ENCODE peak calls at places on chromosomes 12 and 14, in five cellular contexts. N, M, P, F and A are unnamed samples.

GRCh38 chr14:55411426-55412389 is at the start of gene ATG14:
- DNase-seq in N (peak; percentile 91), F (peak; percentile 50), M (peak; percentile 88), P (peak; percentile 46), A (peak; percentile 50)

GRCh38 chr12:109678732-109679131 is 34.9 kb upstream of the FAM222A start:
- DNase-seq in N (no peak), M (no peak), P (no peak), F (no peak), A (no peak)

GRCh38 chr12:109258607-109259544 is 50.2 kb downstream of the FOXN4 start:
- DNase-seq in F (no peak), P (no peak), N (no peak), M (no peak), A (no peak)

GRCh38 chr12:34208331-34209258 is 186.3 kb downstream of the ALG10 start:
- DNase-seq in M (no peak), F (no peak), P (no peak), N (no peak), A (no peak)

GRCh38 chr12:98446716-98447115 is 68.7 kb upstream of the TMPO start:
- DNase-seq in M (no peak), N (no peak), P (no peak), F (no peak), A (no peak)

GRCh38 chr14:60565211-60565610 is 56.3 kb downstream of the SIX6 start:
- DNase-seq in F (no peak), P (peak; percentile 23), N (no peak), M (no peak), A (no peak)

GRCh38 chr14:65032319-65032718 is 45.6 kb downstream of the FNTB start:
- DNase-seq in P (no peak), M (peak; percentile 73), F (no peak), N (peak; percentile 40), A (no peak)

GRCh38 chr14:23352506-23353432 is at the start of gene SLC22A17:
- DNase-seq in F (peak; percentile 28), N (peak; percentile 85), P (peak; percentile 81), M (peak; percentile 52), A (peak; percentile 61)

GRCh38 chr14:59321184-59321952 is 132.9 kb downstream of the DAAM1 start:
- DNase-seq in N (no peak), F (no peak), M (no peak), P (no peak), A (no peak)

GRCh38 chr14:83548061-83548839 is 1981.7 kb upstream of the FLRT2 start:
- DNase-seq in F (no peak), M (no peak), P (peak; percentile 23), N (no peak), A (no peak)

GRCh38 chr14:68250950-68251765 is 431.6 kb downstream of the RAD51B start:
- DNase-seq in F (no peak), P (no peak), N (no peak), M (no peak), A (no peak)

GRCh38 chr14:72892103-72892878 is 1.6 kb downstream of the DPF3 start:
- DNase-seq in P (no peak), N (no peak), F (no peak), M (no peak), A (no peak)

GRCh38 chr14:75917322-75918251 is 64.2 kb downstream of the TGFB3 start:
- DNase-seq in P (no peak), F (no peak), N (no peak), M (no peak), A (no peak)

GRCh38 chr14:22905627-22906026 is 13.3 kb downstream of the RBM23 start:
- DNase-seq in M (no peak), N (no peak), F (no peak), P (no peak), A (no peak)

GRCh38 chr14:35940291-35940690 is 114.2 kb downstream of the BRMS1L start:
- DNase-seq in F (no peak), N (no peak), M (no peak), P (no peak), A (no peak)

GRCh38 chr12:1841606-1842182 is 21.3 kb downstream of the LRTM2 start:
- DNase-seq in N (no peak), P (no peak), M (no peak), F (no peak), A (no peak)

GRCh38 chr14:29993148-29993547 is 65.5 kb upstream of the PRKD1 start:
- DNase-seq in P (no peak), N (no peak), F (no peak), M (no peak), A (no peak)

GRCh38 chr12:127294651-127295205 is 972.2 kb upstream of the TMEM132C start:
- DNase-seq in P (no peak), M (no peak), N (no peak), F (no peak), A (no peak)

GRCh38 chr14:80212025-80212402 is 710 bp upstream of the DIO2 start:
- DNase-seq in P (peak; percentile 23), N (peak; percentile 10), F (no peak), M (no peak), A (no peak)

GRCh38 chr12:54360717-54361456 is 3.4 kb downstream of the GPR84 start:
- DNase-seq in M (peak; percentile 86), P (no peak), F (no peak), N (peak; percentile 71), A (no peak)

GRCh38 chr12:96197503-96198272 is 3.5 kb downstream of the ELK3 start:
- DNase-seq in N (no peak), M (no peak), F (no peak), P (peak; percentile 74), A (no peak)

GRCh38 chr12:132344181-132344580 is 14.8 kb upstream of the GALNT9 start:
- DNase-seq in N (no peak), F (no peak), M (no peak), P (no peak), A (no peak)

GRCh38 chr14:103540816-103541493 is 12.0 kb downstream of the TRMT61A start:
- DNase-seq in M (no peak), P (no peak), F (no peak), N (no peak), A (no peak)

GRCh38 chr14:103537175-103537990 is 8.4 kb downstream of the TRMT61A start:
- DNase-seq in N (no peak), M (no peak), F (no peak), P (no peak), A (no peak)

GRCh38 chr14:103538291-103539055 is 9.5 kb downstream of the TRMT61A start:
- DNase-seq in F (no peak), P (no peak), N (peak; percentile 61), M (no peak), A (no peak)

GRCh38 chr14:103541494-103541943 is 12.5 kb downstream of the TRMT61A start:
- DNase-seq in P (no peak), M (no peak), N (no peak), F (no peak), A (no peak)

GRCh38 chr14:103539056-103539825 is 10.2 kb downstream of the TRMT61A start:
- DNase-seq in M (no peak), N (no peak), P (no peak), F (no peak), A (no peak)
- H3K27ac ChIP-seq in M (no peak overlapping the region), N (no peak overlapping the region), P (no peak overlapping the region), F (no peak overlapping the region), A (peak overlapping the region; percentile 63)

GRCh38 chr14:94584591-94585280 is 3.5 kb downstream of the SERPINA5 start:
- DNase-seq in N (no peak), P (no peak), M (no peak), F (no peak), A (no peak)
- H3K9me3 ChIP-seq in N (no peaks in the 10 kb centered on the region), P (no peaks in the 10 kb centered on the region), M (no peaks in the 10 kb centered on the region), F (no peaks in the 10 kb centered on the region), A (no peaks in the 10 kb centered on the region)

GRCh38 chr12:25906651-25907340 is 51.7 kb upstream of the RASSF8 start:
- DNase-seq in P (no peak), M (no peak), N (no peak), F (no peak), A (no peak)

GRCh38 chr12:25904442-25904841 is 54.0 kb upstream of the RASSF8 start:
- DNase-seq in F (no peak), N (no peak), P (no peak), M (no peak), A (no peak)

GRCh38 chr12:25903603-25904245 is 54.8 kb upstream of the RASSF8 start:
- DNase-seq in P (no peak), N (no peak), M (no peak), F (no peak), A (no peak)
- H3K27ac ChIP-seq in P (no peak overlapping the region), N (no peak overlapping the region), M (no peak overlapping the region), F (no peak overlapping the region), A (no peak overlapping the region)

GRCh38 chr14:105850853-105851581 is 324.6 kb downstream of the TMEM121 start:
- DNase-seq in F (no peak), N (peak; percentile 1), P (no peak), M (no peak), A (no peak)
- H3K9me3 ChIP-seq in F (no peaks in the 10 kb centered on the region), N (peaks cover 8% of the 10 kb centered on the region), P (peaks cover 83% of the 10 kb centered on the region), M (no peaks in the 10 kb centered on the region), A (no peaks in the 10 kb centered on the region)

GRCh38 chr14:51576112-51576420 is 75.6 kb upstream of the FRMD6 start:
- DNase-seq in M (no peak), N (no peak), P (no peak), F (no peak), A (no peak)

GRCh38 chr14:51574009-51574408 is 77.7 kb upstream of the FRMD6 start:
- DNase-seq in N (no peak), M (no peak), P (no peak), F (no peak), A (no peak)

GRCh38 chr14:51578853-51579252 is 72.9 kb upstream of the FRMD6 start:
- DNase-seq in P (no peak), N (no peak), F (no peak), M (no peak), A (no peak)

GRCh38 chr14:51575225-51576111 is 76.2 kb upstream of the FRMD6 start:
- DNase-seq in F (no peak), M (no peak), N (peak; percentile 7), P (no peak), A (no peak)

DNA sequence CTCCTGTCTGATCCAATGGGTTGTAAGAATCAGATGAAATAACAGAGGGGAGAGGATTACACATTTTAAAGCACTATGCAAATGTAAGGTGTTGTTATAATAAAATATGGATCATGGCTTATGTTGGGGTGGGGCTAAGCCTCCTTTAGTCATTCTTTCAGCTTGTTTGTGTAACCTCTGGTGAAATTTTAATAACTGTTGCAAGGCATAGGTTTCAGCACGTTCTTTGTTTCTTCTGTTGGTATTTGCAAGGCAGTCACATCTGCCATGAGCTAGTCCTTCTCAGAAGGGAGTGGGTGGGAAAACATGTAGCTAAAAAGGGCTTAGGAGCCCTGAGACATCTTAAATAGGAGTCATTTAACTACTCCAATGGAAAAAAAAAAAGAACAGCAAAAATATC is 74.8 kb upstream of the FRMD6 start:
- DNase-seq in N (no peak), M (no peak), P (no peak), F (no peak), A (no peak)
- H3K27ac ChIP-seq in N (no peak overlapping the region), M (no peak overlapping the region), P (no peak overlapping the region), F (no peak overlapping the region), A (no peak overlapping the region)

GRCh38 chr12:38886064-38886463 is 19.3 kb downstream of the CPNE8 start:
- DNase-seq in P (no peak), N (no peak), F (no peak), M (peak; percentile 59), A (peak; percentile 47)

GRCh38 chr12:38887770-38888169 is 17.6 kb downstream of the CPNE8 start:
- DNase-seq in M (no peak), P (no peak), N (no peak), F (no peak), A (no peak)

GRCh38 chr12:38886931-38887330 is 18.5 kb downstream of the CPNE8 start:
- DNase-seq in P (no peak), F (no peak), M (no peak), N (no peak), A (no peak)

GRCh38 chr12:38883629-38884134 is 21.7 kb downstream of the CPNE8 start:
- DNase-seq in M (no peak), N (no peak), P (no peak), F (no peak), A (no peak)

GRCh38 chr12:38884666-38885065 is 20.7 kb downstream of the CPNE8 start:
- DNase-seq in M (no peak), P (no peak), F (no peak), N (no peak), A (no peak)
- H3K9me3 ChIP-seq in M (no peaks in the 10 kb centered on the region), P (peaks cover 6% of the 10 kb centered on the region), F (no peaks in the 10 kb centered on the region), N (peaks cover 7% of the 10 kb centered on the region), A (no peaks in the 10 kb centered on the region)